ENCODE peak calls at places on chromosomes 1 and 21, in five cellular contexts. Q is T follicular helper cell; S is substantia nigra; R is effector memory CD8-positive, alpha-beta T cell; M is GM18507. V is an unnamed sample.

GRCh38 chr1:49465486-49466185 is 558.1 kb downstream of the AGBL4 start:
- DNase-seq in Q (no peak), S (no peak), R (no peak), M (no peak), V (no peak)

GRCh38 chr1:58781541-58782307 is 2.1 kb downstream of the JUN start:
- DNase-seq in Q (peak; percentile 65), S (peak; percentile 40), R (peak; percentile 61), M (no peak), V (no peak)

GRCh38 chr1:241181971-241182370 is 175.0 kb downstream of the RGS7 start:
- DNase-seq in Q (no peak), S (no peak), R (no peak), M (no peak), V (no peak)

GRCh38 chr1:168610111-168610510 is 33.7 kb downstream of the XCL1 start:
- DNase-seq in Q (no peak), S (no peak), R (no peak), M (no peak), V (no peak)

GRCh38 chr21:43957128-43957571 is 55.0 kb upstream of the TRAPPC10 start:
- DNase-seq in Q (no peak), S (no peak), R (no peak), M (no peak), V (no peak)

GRCh38 chr1:96872757-96873156 is 151.2 kb downstream of the PTBP2 start:
- DNase-seq in Q (no peak), S (no peak), R (no peak), M (no peak), V (no peak)

GRCh38 chr1:230194525-230194924 is 127.5 kb downstream of the GALNT2 start:
- DNase-seq in Q (no peak), S (no peak), R (no peak), M (no peak), V (no peak)

GRCh38 chr1:53369034-53369750 is 41.3 kb upstream of the LRP8 start:
- DNase-seq in Q (no peak), S (no peak), R (no peak), M (no peak), V (no peak)

V was measured in GF-D8.